ENCODE peak calls at places on chromosomes 7 and 10, in eight cellular contexts. One of them, this sample, is unnamed.

GRCh38 chr10:112208292-112208691 is 24.7 kb upstream of the GPAM start:
- DNase-seq in IMR-90: peak
- DNase-seq in endodermal cell: no peak
- DNase-seq in brain microvascular endothelial cell: no peak
- DNase-seq in GM23338: no peak
- DNase-seq in ovary: no peak
- DNase-seq in suprapubic skin: no peak
- DNase-seq in SJSA1: no peak
- DNase-seq in this sample: no peak

GRCh38 chr10:73529089-73529832 is 33.4 kb upstream of the PPP3CB start:
- DNase-seq in IMR-90: peak
- DNase-seq in endodermal cell: peak
- DNase-seq in brain microvascular endothelial cell: peak
- DNase-seq in GM23338: peak
- DNase-seq in ovary: peak
- DNase-seq in suprapubic skin: no peak
- DNase-seq in SJSA1: peak
- DNase-seq in this sample: peak

GRCh38 chr7:106166651-106167342 is 54.7 kb upstream of the SYPL1 start:
- DNase-seq in IMR-90: peak
- DNase-seq in endodermal cell: peak
- DNase-seq in brain microvascular endothelial cell: peak
- DNase-seq in GM23338: peak
- DNase-seq in ovary: peak
- DNase-seq in suprapubic skin: no peak
- DNase-seq in SJSA1: peak
- DNase-seq in this sample: no peak

GRCh38 chr10:18582803-18583202 is 68.6 kb downstream of the NSUN6 start:
- DNase-seq in IMR-90: peak
- DNase-seq in endodermal cell: no peak
- DNase-seq in brain microvascular endothelial cell: peak
- DNase-seq in GM23338: no peak
- DNase-seq in ovary: no peak
- DNase-seq in suprapubic skin: no peak
- DNase-seq in SJSA1: peak
- DNase-seq in this sample: no peak

GRCh38 chr10:89465196-89465595 is 50.8 kb downstream of the IFIT5 start:
- DNase-seq in IMR-90: peak
- DNase-seq in endodermal cell: no peak
- DNase-seq in brain microvascular endothelial cell: no peak
- DNase-seq in GM23338: no peak
- DNase-seq in ovary: no peak
- DNase-seq in suprapubic skin: no peak
- DNase-seq in SJSA1: no peak
- DNase-seq in this sample: no peak

GRCh38 chr7:5396999-5397656 is 26.5 kb downstream of the TNRC18 start:
- DNase-seq in IMR-90: peak
- DNase-seq in endodermal cell: no peak
- DNase-seq in brain microvascular endothelial cell: no peak
- DNase-seq in GM23338: peak
- DNase-seq in ovary: peak
- DNase-seq in suprapubic skin: peak
- DNase-seq in SJSA1: no peak
- DNase-seq in this sample: peak

GRCh38 chr10:3148041-3148440 is 24.5 kb downstream of the PITRM1 start:
- DNase-seq in IMR-90: no peak
- DNase-seq in endodermal cell: no peak
- DNase-seq in brain microvascular endothelial cell: no peak
- DNase-seq in GM23338: no peak
- DNase-seq in ovary: no peak
- DNase-seq in suprapubic skin: no peak
- DNase-seq in SJSA1: no peak
- DNase-seq in this sample: no peak

GRCh38 chr7:144100607-144101006 is 8.8 kb upstream of the OR2A2 start:
- DNase-seq in IMR-90: no peak
- DNase-seq in endodermal cell: no peak
- DNase-seq in brain microvascular endothelial cell: no peak
- DNase-seq in GM23338: no peak
- DNase-seq in ovary: no peak
- DNase-seq in suprapubic skin: no peak
- DNase-seq in SJSA1: no peak
- DNase-seq in this sample: no peak

GRCh38 chr10:97850446-97850845 is 803 bp downstream of the GOLGA7B start:
- DNase-seq in IMR-90: no peak
- DNase-seq in endodermal cell: no peak
- DNase-seq in brain microvascular endothelial cell: no peak
- DNase-seq in GM23338: peak
- DNase-seq in ovary: no peak
- DNase-seq in suprapubic skin: no peak
- DNase-seq in SJSA1: no peak
- DNase-seq in this sample: no peak

GRCh38 chr10:24488631-24489030 is 235.1 kb downstream of the ARHGAP21 start:
- DNase-seq in IMR-90: no peak
- DNase-seq in endodermal cell: no peak
- DNase-seq in brain microvascular endothelial cell: no peak
- DNase-seq in GM23338: no peak
- DNase-seq in ovary: no peak
- DNase-seq in suprapubic skin: no peak
- DNase-seq in SJSA1: no peak
- DNase-seq in this sample: no peak

GRCh38 chr7:138935438-138936079 is 45.6 kb downstream of the KIAA1549 start:
- DNase-seq in IMR-90: peak
- DNase-seq in endodermal cell: peak
- DNase-seq in brain microvascular endothelial cell: peak
- DNase-seq in GM23338: no peak
- DNase-seq in ovary: no peak
- DNase-seq in suprapubic skin: no peak
- DNase-seq in SJSA1: peak
- DNase-seq in this sample: peak

GRCh38 chr7:47610506-47611044 is 28.7 kb upstream of the TNS3 start:
- DNase-seq in IMR-90: peak
- DNase-seq in endodermal cell: no peak
- DNase-seq in brain microvascular endothelial cell: peak
- DNase-seq in GM23338: no peak
- DNase-seq in ovary: no peak
- DNase-seq in suprapubic skin: no peak
- DNase-seq in SJSA1: peak
- DNase-seq in this sample: no peak

GRCh38 chr7:47609803-47610452 is 28.0 kb upstream of the TNS3 start:
- DNase-seq in IMR-90: peak
- DNase-seq in endodermal cell: no peak
- DNase-seq in brain microvascular endothelial cell: peak
- DNase-seq in GM23338: no peak
- DNase-seq in ovary: peak
- DNase-seq in suprapubic skin: no peak
- DNase-seq in SJSA1: no peak
- DNase-seq in this sample: peak

GRCh38 chr7:47617131-47617530 is 35.2 kb upstream of the TNS3 start:
- DNase-seq in IMR-90: no peak
- DNase-seq in endodermal cell: no peak
- DNase-seq in brain microvascular endothelial cell: no peak
- DNase-seq in GM23338: no peak
- DNase-seq in ovary: no peak
- DNase-seq in suprapubic skin: no peak
- DNase-seq in SJSA1: no peak
- DNase-seq in this sample: no peak

GRCh38 chr7:47611045-47611511 is 29.2 kb upstream of the TNS3 start:
- DNase-seq in IMR-90: no peak
- DNase-seq in endodermal cell: no peak
- DNase-seq in brain microvascular endothelial cell: no peak
- DNase-seq in GM23338: no peak
- DNase-seq in ovary: no peak
- DNase-seq in suprapubic skin: no peak
- DNase-seq in SJSA1: no peak
- DNase-seq in this sample: no peak

GRCh38 chr7:47614450-47614849 is 32.5 kb upstream of the TNS3 start:
- DNase-seq in IMR-90: no peak
- DNase-seq in endodermal cell: no peak
- DNase-seq in brain microvascular endothelial cell: no peak
- DNase-seq in GM23338: no peak
- DNase-seq in ovary: no peak
- DNase-seq in suprapubic skin: no peak
- DNase-seq in SJSA1: no peak
- DNase-seq in this sample: no peak
- H3K27ac ChIP-seq in IMR-90: no peak
- H3K27ac ChIP-seq in endodermal cell: no peak
- H3K27ac ChIP-seq in brain microvascular endothelial cell: no peak
- H3K27ac ChIP-seq in GM23338: no peak
- H3K27ac ChIP-seq in ovary: no peak
- H3K27ac ChIP-seq in suprapubic skin: no peak
- H3K27ac ChIP-seq in SJSA1: no peak
- H3K27ac ChIP-seq in this sample: no peak

GRCh38 chr7:98870071-98870651 is 347 bp upstream of the TMEM130 start:
- DNase-seq in IMR-90: peak
- DNase-seq in endodermal cell: peak
- DNase-seq in brain microvascular endothelial cell: no peak
- DNase-seq in GM23338: peak
- DNase-seq in ovary: no peak
- DNase-seq in suprapubic skin: no peak
- DNase-seq in SJSA1: peak
- DNase-seq in this sample: no peak

GRCh38 chr7:98870807-98871491 is 1.1 kb upstream of the TMEM130 start:
- DNase-seq in IMR-90: no peak
- DNase-seq in endodermal cell: peak
- DNase-seq in brain microvascular endothelial cell: no peak
- DNase-seq in GM23338: no peak
- DNase-seq in ovary: no peak
- DNase-seq in suprapubic skin: peak
- DNase-seq in SJSA1: no peak
- DNase-seq in this sample: no peak

GRCh38 chr7:98869001-98869373 is 827 bp downstream of the TMEM130 start:
- DNase-seq in IMR-90: no peak
- DNase-seq in endodermal cell: no peak
- DNase-seq in brain microvascular endothelial cell: no peak
- DNase-seq in GM23338: peak
- DNase-seq in ovary: no peak
- DNase-seq in suprapubic skin: no peak
- DNase-seq in SJSA1: no peak
- DNase-seq in this sample: no peak

GRCh38 chr7:98868450-98868849 is 1.4 kb downstream of the TMEM130 start:
- DNase-seq in IMR-90: no peak
- DNase-seq in endodermal cell: no peak
- DNase-seq in brain microvascular endothelial cell: no peak
- DNase-seq in GM23338: no peak
- DNase-seq in ovary: no peak
- DNase-seq in suprapubic skin: no peak
- DNase-seq in SJSA1: no peak
- DNase-seq in this sample: no peak

DNA sequence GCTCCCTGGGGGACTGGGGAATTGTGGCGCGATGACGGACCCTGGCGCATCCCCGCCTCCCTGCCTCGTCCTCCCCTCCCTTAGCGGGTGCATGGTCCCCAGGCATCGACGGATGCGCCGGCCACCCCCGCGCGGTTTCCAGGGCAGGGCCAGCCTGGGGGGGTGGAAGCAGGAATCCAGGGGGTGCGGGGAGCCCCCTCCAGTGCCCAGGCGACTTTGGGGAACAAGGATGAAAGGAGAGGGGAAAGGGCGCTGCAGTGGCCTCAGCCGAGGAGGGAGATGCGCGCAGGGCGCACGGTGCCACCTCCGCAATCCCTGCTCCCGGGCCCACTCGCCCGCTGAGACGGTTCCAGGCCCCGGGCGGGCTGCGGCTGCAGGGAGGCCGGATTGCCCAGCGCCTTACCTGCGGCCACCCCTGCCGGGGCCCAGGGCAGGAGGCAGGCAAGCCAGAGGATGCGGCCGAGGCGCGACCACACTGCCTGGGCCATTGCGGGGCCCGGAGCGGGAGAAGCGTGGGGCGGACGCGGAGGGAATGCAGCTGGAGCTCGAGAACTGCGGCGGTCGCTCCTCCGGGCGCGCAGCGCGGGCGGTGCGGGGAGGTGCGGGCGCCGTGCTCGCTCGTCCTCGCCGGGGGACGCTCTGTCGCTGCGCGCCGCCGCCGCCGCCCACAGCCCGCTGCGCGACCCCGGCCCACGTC is at the start of gene TMEM130:
- DNase-seq in IMR-90: no peak
- DNase-seq in endodermal cell: peak
- DNase-seq in brain microvascular endothelial cell: no peak
- DNase-seq in GM23338: peak
- DNase-seq in ovary: no peak
- DNase-seq in suprapubic skin: no peak
- DNase-seq in SJSA1: no peak
- DNase-seq in this sample: no peak
- H3K4me3 ChIP-seq in IMR-90: peak
- H3K4me3 ChIP-seq in endodermal cell: peak
- H3K4me3 ChIP-seq in brain microvascular endothelial cell: peak
- H3K4me3 ChIP-seq in GM23338: peak
- H3K4me3 ChIP-seq in ovary: peak
- H3K4me3 ChIP-seq in suprapubic skin: peak
- H3K4me3 ChIP-seq in SJSA1: peak
- H3K4me3 ChIP-seq in this sample: peak

GRCh38 chr10:132804785-132805426 is 19.0 kb upstream of the NKX6-2 start:
- DNase-seq in IMR-90: no peak
- DNase-seq in endodermal cell: no peak
- DNase-seq in brain microvascular endothelial cell: no peak
- DNase-seq in GM23338: no peak
- DNase-seq in ovary: no peak
- DNase-seq in suprapubic skin: no peak
- DNase-seq in SJSA1: no peak
- DNase-seq in this sample: no peak

GRCh38 chr10:132803595-132804210 is 17.8 kb upstream of the NKX6-2 start:
- DNase-seq in IMR-90: no peak
- DNase-seq in endodermal cell: no peak
- DNase-seq in brain microvascular endothelial cell: no peak
- DNase-seq in GM23338: no peak
- DNase-seq in ovary: no peak
- DNase-seq in suprapubic skin: no peak
- DNase-seq in SJSA1: no peak
- DNase-seq in this sample: no peak

GRCh38 chr10:132806126-132807061 is 20.4 kb upstream of the NKX6-2 start:
- DNase-seq in IMR-90: no peak
- DNase-seq in endodermal cell: peak
- DNase-seq in brain microvascular endothelial cell: no peak
- DNase-seq in GM23338: no peak
- DNase-seq in ovary: no peak
- DNase-seq in suprapubic skin: peak
- DNase-seq in SJSA1: no peak
- DNase-seq in this sample: no peak

GRCh38 chr10:132807621-132808049 is 21.7 kb upstream of the NKX6-2 start:
- DNase-seq in IMR-90: no peak
- DNase-seq in endodermal cell: no peak
- DNase-seq in brain microvascular endothelial cell: no peak
- DNase-seq in GM23338: no peak
- DNase-seq in ovary: no peak
- DNase-seq in suprapubic skin: peak
- DNase-seq in SJSA1: no peak
- DNase-seq in this sample: peak

GRCh38 chr10:132805599-132805998 is 19.7 kb upstream of the NKX6-2 start:
- DNase-seq in IMR-90: no peak
- DNase-seq in endodermal cell: peak
- DNase-seq in brain microvascular endothelial cell: no peak
- DNase-seq in GM23338: no peak
- DNase-seq in ovary: no peak
- DNase-seq in suprapubic skin: no peak
- DNase-seq in SJSA1: no peak
- DNase-seq in this sample: no peak
- H3K27ac ChIP-seq in IMR-90: no peak
- H3K27ac ChIP-seq in endodermal cell: no peak
- H3K27ac ChIP-seq in brain microvascular endothelial cell: no peak
- H3K27ac ChIP-seq in GM23338: no peak
- H3K27ac ChIP-seq in ovary: no peak
- H3K27ac ChIP-seq in suprapubic skin: no peak
- H3K27ac ChIP-seq in SJSA1: no peak
- H3K27ac ChIP-seq in this sample: no peak

GRCh38 chr10:124090630-124091209 is 2.7 kb downstream of the CHST15 start:
- DNase-seq in IMR-90: no peak
- DNase-seq in endodermal cell: no peak
- DNase-seq in brain microvascular endothelial cell: no peak
- DNase-seq in GM23338: no peak
- DNase-seq in ovary: no peak
- DNase-seq in suprapubic skin: no peak
- DNase-seq in SJSA1: no peak
- DNase-seq in this sample: no peak
- H3K4me3 ChIP-seq in IMR-90: no peak
- H3K4me3 ChIP-seq in endodermal cell: peak
- H3K4me3 ChIP-seq in brain microvascular endothelial cell: no peak
- H3K4me3 ChIP-seq in GM23338: no peak
- H3K4me3 ChIP-seq in ovary: peak
- H3K4me3 ChIP-seq in suprapubic skin: no peak
- H3K4me3 ChIP-seq in SJSA1: no peak
- H3K4me3 ChIP-seq in this sample: peak